ENCODE peak calls at places on chromosomes 12 and 14, in five cellular contexts. A is IMR-90, E is glutamatergic neuron, I is A549, P is neural crest cell. B is an unnamed sample.
A peak's percentile ranks its signal among the peaks of the same experiment; 100 is the strongest.

GRCh38 chr12:50785406-50785805 is 21.5 kb downstream of the ATF1 start:
- DNase-seq in A (no peak), E (no peak), I (no peak), P (no peak), B (no peak)

GRCh38 chr12:103547929-103548328 is 39.1 kb upstream of the STAB2 start:
- DNase-seq in A (no peak), E (no peak), I (no peak), P (no peak), B (no peak)

GRCh38 chr12:14418526-14418925 is 53.0 kb downstream of the ATF7IP start:
- DNase-seq in A (peak; percentile 38), E (no peak), I (no peak), P (no peak), B (peak; percentile 59)

GRCh38 chr14:23951590-23952143 is 1.9 kb upstream of the DHRS4 start:
- DNase-seq in A (no peak), E (peak; percentile 64), I (no peak), P (no peak), B (no peak)

GRCh38 chr14:58104808-58105207 is 47.2 kb downstream of the ARMH4 start:
- DNase-seq in A (peak; percentile 86), E (no peak), I (no peak), P (no peak), B (peak; percentile 76)

GRCh38 chr14:92650581-92651105 is 97.8 kb downstream of the LGMN start:
- DNase-seq in A (no peak), E (no peak), I (no peak), P (no peak), B (no peak)

GRCh38 chr12:23888396-23889068 is 60.9 kb downstream of the SOX5 start:
- DNase-seq in A (no peak), E (no peak), I (no peak), P (no peak), B (peak; percentile 3)

GRCh38 chr12:12925383-12925782 is 26.6 kb downstream of the GPRC5D start:
- DNase-seq in A (no peak), E (no peak), I (no peak), P (no peak), B (peak; percentile 75)

GRCh38 chr14:94971750-94972149 is 185.6 kb downstream of the DICER1 start:
- DNase-seq in A (no peak), E (no peak), I (no peak), P (no peak), B (peak; percentile 34)

DNA sequence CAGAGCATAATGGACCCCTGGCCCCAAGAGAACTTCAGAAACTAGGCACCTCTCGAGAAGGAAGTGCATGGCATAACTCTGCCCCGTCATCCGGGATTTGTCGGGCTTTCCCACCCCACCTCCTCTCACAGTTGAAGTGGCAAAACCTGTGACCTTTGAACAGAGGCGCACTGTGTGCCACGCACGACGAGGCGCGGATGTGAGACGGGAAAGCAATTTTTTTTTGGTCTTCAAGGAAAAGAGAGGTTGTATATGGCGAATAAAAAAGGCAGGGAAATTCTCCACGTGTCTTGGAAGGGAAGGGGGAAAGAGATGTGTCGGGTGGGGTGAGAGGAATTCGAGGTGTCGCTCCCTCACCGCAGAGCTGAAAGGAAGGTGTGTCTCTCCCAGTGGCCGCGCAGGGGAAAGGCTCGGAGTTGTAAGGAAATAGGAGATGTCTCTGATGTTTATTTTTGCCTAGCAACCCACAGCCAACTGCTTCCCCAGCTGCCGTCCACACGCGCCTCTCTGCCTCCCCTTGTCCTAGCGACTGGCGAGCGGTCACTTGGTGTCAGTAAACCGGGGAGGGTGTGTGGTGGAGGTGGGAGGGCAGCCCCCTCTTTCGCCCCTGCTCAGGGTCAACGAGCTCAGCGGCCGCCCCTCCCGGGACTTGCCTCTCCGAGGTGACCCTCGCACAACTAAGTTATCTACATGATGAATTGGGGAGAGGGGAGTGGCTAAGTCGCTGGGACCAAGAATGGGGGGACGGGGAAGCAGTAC is 819 bp upstream of the DYRK2 start:
- DNase-seq in A (peak; percentile 88), E (peak; percentile 84), I (peak; percentile 87), P (peak; percentile 56), B (peak; percentile 70)
- TF ChIP-seq CTCF in A (peak; percentile 38), E (no peak), I (no peak), P (peak; percentile 55), B (peak; percentile 52)

GRCh38 chr12:6052206-6052939 is 72.1 kb downstream of the VWF start:
- DNase-seq in A (no peak), E (no peak), I (no peak), P (no peak), B (no peak)

GRCh38 chr12:6056406-6057211 is 67.9 kb downstream of the VWF start:
- DNase-seq in A (no peak), E (peak; percentile 40), I (no peak), P (peak; percentile 20), B (no peak)

GRCh38 chr12:6049992-6050391 is 74.5 kb downstream of the VWF start:
- DNase-seq in A (no peak), E (no peak), I (no peak), P (no peak), B (no peak)

GRCh38 chr12:6052940-6053329 is 71.5 kb downstream of the VWF start:
- DNase-seq in A (peak; percentile 68), E (no peak), I (no peak), P (no peak), B (peak; percentile 39)

DNA sequence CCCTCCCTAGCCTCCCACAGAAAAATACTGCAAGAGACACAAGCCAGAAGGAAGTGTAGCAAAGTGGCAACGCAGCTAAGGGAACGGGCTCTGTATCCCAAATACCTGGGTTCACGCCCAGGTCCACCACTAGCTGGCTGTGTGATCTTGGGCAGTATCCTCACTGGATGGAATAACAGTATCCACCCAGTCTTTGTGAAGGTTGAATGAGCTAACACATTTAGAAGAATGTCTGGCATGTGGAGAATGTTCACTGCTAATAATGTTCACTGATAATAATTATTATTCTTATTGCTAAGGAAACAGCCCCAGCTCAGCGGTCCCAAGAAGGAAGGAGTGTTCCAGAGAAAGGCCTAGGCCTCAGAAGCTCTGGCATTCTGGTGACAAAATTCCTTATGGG is 70.9 kb downstream of the VWF start:
- DNase-seq in A (peak; percentile 36), E (no peak), I (no peak), P (no peak), B (peak; percentile 72)
- TF ChIP-seq CTCF in A (no peak), E (no peak), I (no peak), P (no peak), B (peak; percentile 22)

DNA sequence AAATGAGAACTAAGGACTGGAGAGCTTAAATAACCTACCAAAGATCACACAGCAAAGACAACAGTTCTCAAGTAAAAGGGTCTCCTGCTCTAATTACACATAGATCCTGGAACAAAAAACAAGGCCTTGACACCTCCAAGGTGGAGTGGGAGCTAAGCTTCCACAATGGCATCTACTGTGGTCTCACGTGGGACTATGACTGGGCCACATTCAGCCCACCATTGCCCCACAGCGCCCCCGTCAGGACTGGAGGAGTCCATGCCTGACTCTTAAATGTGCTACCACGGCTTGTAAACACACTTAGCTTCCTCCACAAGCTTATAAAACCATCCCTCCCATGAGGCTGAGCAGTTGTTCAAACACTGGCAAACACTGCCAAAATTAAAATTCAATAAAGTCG is 88.5 kb downstream of the GCH1 start:
- DNase-seq in A (no peak), E (no peak), I (no peak), P (no peak), B (no peak)
- TF ChIP-seq CTCF in A (no peak), E (no peak), I (peak; percentile 19), P (peak; percentile 20), B (peak; percentile 2)

GRCh38 chr14:80213602-80214001 is 2.3 kb upstream of the DIO2 start:
- DNase-seq in A (peak; percentile 59), E (peak; percentile 23), I (peak; percentile 40), P (no peak), B (peak; percentile 81)
- TF ChIP-seq CTCF in A (peak; percentile 68), E (peak; percentile 65), I (peak; percentile 62), P (peak; percentile 49), B (peak; percentile 77)

GRCh38 chr14:88168498-88169165 is 154.4 kb downstream of the KCNK10 start:
- DNase-seq in A (peak; percentile 16), E (peak; percentile 29), I (peak; percentile 18), P (peak; percentile 9), B (peak; percentile 49)
- TF ChIP-seq CTCF in A (peak; percentile 54), E (peak; percentile 61), I (peak; percentile 54), P (peak; percentile 67), B (peak; percentile 84)

B was measured in fibroblast of the aortic adventitia.